ENCODE peak calls at places on chromosomes 6 and 20, in eight cellular contexts. B is lower lobe of right lung; Q is CD8-positive, alpha-beta memory T cell; L is cardiac muscle cell; D is PC-3; C is left ventricle myocardium inferior; R is ascending aorta; Z is CD8-positive, alpha-beta T cell. U is an unnamed sample. For H3K27me3 and H3K4me1, the result is how much of the 10 kb centered on the place peaks cover.

GRCh38 chr6:3231213-3232016 is 4.0 kb upstream of the TUBB2B start:
- DNase-seq in Q (no peak), D (peak), C (peak), L (peak), B (peak), Z (no peak), R (peak), U (peak)

GRCh38 chr6:167856999-167857660 is 30.4 kb downstream of the AFDN start:
- DNase-seq in Q (no peak), R (no peak), L (peak), C (no peak), Z (no peak), B (no peak), D (no peak), U (no peak)

GRCh38 chr6:39785281-39785680 is 6.9 kb upstream of the DAAM2 start:
- DNase-seq in L (no peak), Z (no peak), Q (no peak), R (no peak), D (no peak), C (no peak), B (no peak), U (no peak)

GRCh38 chr20:48308232-48308781 is 519.5 kb downstream of the PREX1 start:
- DNase-seq in Z (no peak), B (no peak), Q (no peak), D (no peak), R (no peak), C (no peak), L (no peak), U (no peak)

GRCh38 chr20:63847374-63848002 is 13.8 kb upstream of the ABHD16B start:
- DNase-seq in B (no peak), R (no peak), Q (no peak), D (no peak), Z (no peak), C (no peak), L (no peak), U (no peak)

GRCh38 chr6:6003334-6004146 is 3.2 kb downstream of the NRN1 start:
- DNase-seq in B (peak), L (peak), C (no peak), R (no peak), Q (no peak), D (no peak), Z (no peak), U (no peak)

GRCh38 chr20:8293791-8294190 is 161.7 kb downstream of the PLCB1 start:
- DNase-seq in Q (no peak), L (no peak), C (no peak), R (no peak), D (no peak), Z (no peak), B (no peak), U (no peak)

GRCh38 chr20:47652794-47653193 is 132.5 kb downstream of the SULF2 start:
- DNase-seq in R (no peak), Z (no peak), Q (no peak), D (no peak), C (no peak), L (no peak), B (no peak), U (no peak)

GRCh38 chr6:157648561-157648960 is 174.5 kb upstream of the SNX9 start:
- DNase-seq in C (no peak), R (no peak), Z (no peak), D (no peak), L (no peak), B (no peak), Q (no peak), U (no peak)

GRCh38 chr6:37103169-37104039 is 66.5 kb upstream of the PIM1 start:
- DNase-seq in Z (peak), L (peak), R (peak), D (peak), Q (no peak), C (peak), B (peak), U (no peak)

GRCh38 chr20:47202765-47203667 is 153.5 kb downstream of the ZMYND8 start:
- DNase-seq in Q (no peak), B (no peak), L (no peak), Z (no peak), R (no peak), C (no peak), D (peak), U (no peak)

GRCh38 chr20:1107176-1107575 is 11.2 kb upstream of the PSMF1 start:
- DNase-seq in R (no peak), L (no peak), Z (no peak), B (no peak), D (no peak), Q (no peak), C (no peak), U (no peak)

GRCh38 chr6:41462980-41463930 is 82.9 kb upstream of the FOXP4 start:
- DNase-seq in Z (no peak), R (peak), Q (no peak), L (peak), D (peak), C (peak), B (peak), U (peak)

GRCh38 chr20:1920252-1920651 is 25.0 kb downstream of the SIRPA start:
- DNase-seq in C (no peak), R (no peak), L (no peak), Z (no peak), D (no peak), Q (no peak), B (no peak), U (no peak)

GRCh38 chr6:29602564-29603361 is 17.8 kb downstream of the OR2H2 start:
- DNase-seq in C (no peak), B (no peak), Q (no peak), Z (no peak), R (no peak), L (peak), D (peak), U (peak)

GRCh38 chr20:905396-905961 is 10.7 kb downstream of the ANGPT4 start:
- DNase-seq in L (no peak), R (no peak), B (no peak), D (no peak), Z (no peak), C (no peak), Q (no peak), U (no peak)

GRCh38 chr6:137652961-137653697 is 158.9 kb upstream of the OLIG3 start:
- DNase-seq in C (no peak), L (no peak), Q (no peak), Z (no peak), R (no peak), B (no peak), D (no peak), U (peak)

GRCh38 chr6:79601020-79601609 is 30.0 kb upstream of the SH3BGRL2 start:
- DNase-seq in D (peak), Z (no peak), R (no peak), Q (no peak), B (no peak), L (no peak), C (no peak), U (no peak)

GRCh38 chr6:3438190-3439167 is 18.4 kb downstream of the SLC22A23 start:
- DNase-seq in R (peak), L (no peak), Z (no peak), B (no peak), Q (no peak), D (peak), C (no peak), U (no peak)

GRCh38 chr20:44610313-44610965 is 28.1 kb downstream of the PKIG start:
- DNase-seq in B (no peak), C (no peak), Z (peak), D (no peak), R (no peak), L (no peak), Q (peak), U (no peak)

GRCh38 chr6:33967966-33968724 is 164.3 kb upstream of the MLN start:
- DNase-seq in D (peak), L (peak), B (no peak), Q (peak), Z (no peak), C (no peak), R (peak), U (peak)

GRCh38 chr6:80250391-80250997 is 144.0 kb downstream of the BCKDHB start:
- DNase-seq in C (no peak), Q (no peak), D (no peak), Z (no peak), B (no peak), R (no peak), L (no peak), U (no peak)

GRCh38 chr20:5675103-5676091 is 74.8 kb upstream of the SHLD1 start:
- DNase-seq in B (peak), R (no peak), C (no peak), D (no peak), Z (no peak), Q (no peak), L (no peak), U (no peak)

GRCh38 chr6:12423852-12424251 is 133.7 kb downstream of the EDN1 start:
- DNase-seq in Z (no peak), L (no peak), R (no peak), D (no peak), B (no peak), C (no peak), Q (no peak), U (no peak)

GRCh38 chr6:82989891-82990290 is 75.8 kb downstream of the UBE3D start:
- DNase-seq in L (no peak), R (no peak), C (no peak), B (no peak), D (no peak), Z (no peak), Q (no peak), U (peak)

GRCh38 chr20:63246490-63247284 is 7.6 kb downstream of the NKAIN4 start:
- DNase-seq in Z (no peak), L (peak), C (no peak), D (peak), B (no peak), Q (no peak), R (no peak), U (no peak)

GRCh38 chr6:30100585-30101422 is 12.1 kb downstream of the TRIM31 start:
- DNase-seq in C (peak), L (peak), Z (no peak), B (peak), R (no peak), D (peak), Q (no peak), U (no peak)

GRCh38 chr20:37007898-37008649 is 56.6 kb upstream of the SAMHD1 start:
- DNase-seq in B (no peak), R (no peak), Q (peak), L (peak), C (no peak), D (peak), Z (peak), U (no peak)

GRCh38 chr6:7033202-7033601 is 74.6 kb upstream of the RREB1 start:
- DNase-seq in C (no peak), R (no peak), D (no peak), B (no peak), L (no peak), Q (no peak), Z (no peak), U (no peak)

GRCh38 chr6:89749918-89750317 is 69.7 kb downstream of the MDN1 start:
- DNase-seq in R (no peak), D (no peak), Q (no peak), L (no peak), B (no peak), C (no peak), Z (no peak), U (no peak)

GRCh38 chr6:89750338-89750737 is 69.3 kb downstream of the MDN1 start:
- DNase-seq in B (no peak), L (no peak), C (no peak), R (no peak), Z (no peak), D (no peak), Q (no peak), U (no peak)

GRCh38 chr6:89745728-89746127 is 73.9 kb downstream of the MDN1 start:
- DNase-seq in R (no peak), Z (no peak), Q (no peak), L (no peak), C (no peak), B (no peak), D (no peak), U (no peak)

GRCh38 chr6:89745096-89745495 is 74.5 kb downstream of the MDN1 start:
- DNase-seq in D (no peak), C (no peak), B (no peak), L (no peak), Q (no peak), Z (no peak), R (no peak), U (no peak)
- H3K4me3 ChIP-seq in D (no peak), C (no peak), B (no peak), L (no peak), Q (no peak), Z (no peak), R (no peak), U (no peak)

GRCh38 chr6:16742116-16742515 is 19.1 kb downstream of the ATXN1 start:
- DNase-seq in B (no peak), Q (no peak), L (no peak), R (no peak), D (no peak), C (no peak), Z (no peak), U (no peak)
- H3K27me3 ChIP-seq in B (under half), Q (under half), L (under half), R (under half), D (under half), C (under half), Z (under half), U (under half)

GRCh38 chr6:56540232-56540631 is 102.5 kb downstream of the DST start:
- DNase-seq in Z (no peak), B (no peak), L (no peak), Q (no peak), D (no peak), C (no peak), R (no peak), U (no peak)
- H3K4me1 ChIP-seq in Z (under half), B (under half), L (under half), Q (under half), D (half or more), C (half or more), R (under half), U (half or more)

GRCh38 chr20:32483351-32484220 is 101.5 kb downstream of the NOL4L start:
- DNase-seq in Q (peak), R (peak), B (peak), Z (peak), D (peak), L (peak), C (peak), U (peak)

GRCh38 chr20:32480361-32481199 is 104.6 kb downstream of the NOL4L start:
- DNase-seq in Q (peak), D (no peak), C (peak), R (no peak), L (no peak), Z (no peak), B (no peak), U (no peak)

GRCh38 chr20:32482251-32483220 is 102.6 kb downstream of the NOL4L start:
- DNase-seq in Q (peak), R (no peak), Z (peak), D (peak), B (peak), C (peak), L (peak), U (peak)

GRCh38 chr20:32479697-32480140 is 105.4 kb downstream of the NOL4L start:
- DNase-seq in L (no peak), B (no peak), D (no peak), R (no peak), Q (peak), C (peak), Z (no peak), U (no peak)

DNA sequence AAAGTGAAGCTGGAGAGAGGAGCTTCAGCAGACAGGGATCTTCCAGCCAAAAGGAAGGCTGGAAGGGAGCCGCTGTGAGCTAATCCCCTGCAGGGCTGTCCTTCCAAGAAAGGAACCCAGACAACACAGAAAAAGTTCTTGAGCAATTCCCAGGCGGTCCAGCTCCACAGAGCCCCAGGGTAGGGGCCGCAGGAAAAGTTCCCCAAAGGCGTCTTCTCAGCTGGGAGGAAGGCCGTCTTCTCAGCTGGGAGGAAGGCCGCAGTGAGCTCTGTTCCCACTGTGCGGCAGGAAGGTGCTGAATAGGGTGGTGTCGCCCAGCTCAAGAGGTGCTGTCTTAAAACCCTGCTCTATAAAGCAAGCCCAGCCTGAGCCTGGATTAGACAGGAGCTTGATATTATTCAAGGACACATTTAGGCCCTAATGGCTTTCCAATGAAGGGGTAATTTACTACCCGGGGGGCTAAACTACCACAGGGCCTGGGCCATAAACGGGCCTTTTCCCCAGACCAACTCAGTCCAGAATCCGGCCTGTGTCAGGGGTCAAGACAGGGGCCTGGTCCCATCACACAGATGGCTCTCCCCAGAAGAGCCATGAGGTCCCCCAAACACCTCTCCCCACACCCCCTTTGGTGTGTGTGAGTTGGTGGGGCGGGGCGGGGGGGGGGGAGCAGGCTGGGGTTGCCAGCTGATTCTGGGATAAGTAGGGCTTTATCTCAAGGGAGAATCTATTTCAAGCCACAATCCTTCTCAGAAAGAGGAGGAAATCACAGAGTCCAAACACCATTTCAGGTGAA is 103.6 kb downstream of the NOL4L start:
- DNase-seq in D (no peak), L (no peak), Q (peak), R (no peak), C (no peak), B (no peak), Z (no peak), U (no peak)
- H3K4me3 ChIP-seq in D (peak), L (peak), Q (no peak), R (peak), C (peak), B (peak), Z (no peak), U (peak)

U was measured in HAP-1.